ENCODE peak calls at places on chromosomes 2 and 18, in ten cellular contexts. S is putamen, G is LoVo, I is HTR-8/SVneo, X is hippocampal formation, V is caudate nucleus, T is GM12891, W is tibial artery, J is GM23338, H is left lobe of liver. Z is an unnamed sample.

GRCh38 chr2:157894694-157895450 is 18.7 kb upstream of the ACVR1 start:
- DNase-seq in J (no peak), X (no peak), H (no peak), W (no peak), G (no peak), S (no peak), V (no peak), T (no peak), I (peak; percentile 8), Z (no peak)

GRCh38 chr2:153870308-153870707 is 1.4 kb upstream of the GALNT13 start:
- DNase-seq in T (no peak), H (no peak), X (no peak), W (no peak), G (no peak), S (peak; percentile 33), V (no peak), I (no peak), J (peak; percentile 3), Z (no peak)

GRCh38 chr2:46157966-46158310 is 139.3 kb upstream of the EPAS1 start:
- DNase-seq in G (no peak), T (no peak), V (no peak), W (no peak), J (no peak), S (no peak), H (no peak), I (no peak), X (no peak), Z (no peak)

GRCh38 chr2:74488643-74489481 is 6.0 kb downstream of the TTC31 start:
- DNase-seq in I (no peak), V (no peak), J (no peak), G (no peak), W (no peak), H (peak; percentile 86), S (no peak), X (no peak), T (no peak), Z (no peak)

GRCh38 chr2:128286905-128287779 is 31.5 kb downstream of the HS6ST1 start:
- DNase-seq in G (no peak), T (no peak), V (no peak), W (no peak), S (no peak), X (no peak), I (no peak), J (no peak), H (no peak), Z (peak; percentile 13)

GRCh38 chr2:84038866-84039265 is 420.2 kb downstream of the SUCLG1 start:
- DNase-seq in H (no peak), V (no peak), I (peak; percentile 34), X (no peak), J (no peak), T (no peak), W (no peak), S (no peak), G (no peak), Z (no peak)

GRCh38 chr2:234765315-234765714 is 186.5 kb upstream of the SH3BP4 start:
- DNase-seq in W (no peak), G (no peak), X (no peak), S (no peak), J (no peak), I (no peak), H (no peak), V (no peak), T (no peak), Z (no peak)

GRCh38 chr2:50346104-50346503 is 685.8 kb downstream of the NRXN1 start:
- DNase-seq in X (no peak), G (no peak), T (no peak), I (no peak), S (no peak), W (no peak), V (no peak), J (peak; percentile 84), H (no peak), Z (no peak)

GRCh38 chr2:33617989-33618388 is 18.9 kb upstream of the FAM98A start:
- DNase-seq in X (no peak), W (no peak), V (no peak), S (no peak), H (no peak), I (no peak), T (no peak), G (no peak), J (no peak), Z (no peak)

GRCh38 chr18:70384181-70384790 is 95.4 kb downstream of the SOCS6 start:
- DNase-seq in W (no peak), G (peak; percentile 80), T (no peak), V (peak; percentile 10), H (no peak), S (peak; percentile 25), I (no peak), J (no peak), X (no peak), Z (no peak)

GRCh38 chr2:36290306-36290705 is 65.3 kb upstream of the CRIM1 start:
- DNase-seq in G (no peak), T (no peak), W (no peak), X (no peak), I (no peak), S (no peak), J (no peak), H (no peak), V (no peak), Z (no peak)

GRCh38 chr2:218858671-218859555 is 692 bp upstream of the WNT6 start:
- DNase-seq in X (no peak), J (peak; percentile 84), G (no peak), V (no peak), S (no peak), I (no peak), H (no peak), T (no peak), W (no peak), Z (no peak)

GRCh38 chr2:172554352-172555271 is 1.3 kb upstream of the PDK1 start:
- DNase-seq in G (no peak), H (no peak), J (no peak), X (no peak), I (no peak), W (no peak), T (no peak), V (no peak), S (no peak), Z (no peak)

GRCh38 chr18:26421931-26422330 is 126.4 kb downstream of the KCTD1 start:
- DNase-seq in X (no peak), V (no peak), I (no peak), T (no peak), W (no peak), G (no peak), J (no peak), H (no peak), S (no peak), Z (no peak)

GRCh38 chr2:173623411-173624076 is 268.9 kb downstream of the CDCA7 start:
- DNase-seq in X (no peak), S (no peak), W (no peak), V (no peak), H (no peak), T (no peak), J (peak; percentile 33), I (no peak), G (no peak), Z (no peak)

GRCh38 chr18:28494151-28494550 is 317.2 kb upstream of the CDH2 start:
- DNase-seq in T (no peak), I (no peak), S (no peak), X (no peak), H (no peak), G (no peak), W (no peak), V (no peak), J (no peak), Z (no peak)

GRCh38 chr18:37778417-37779165 is 213.0 kb upstream of the CELF4 start:
- DNase-seq in I (peak; percentile 8), W (peak; percentile 32), X (peak; percentile 61), S (peak; percentile 62), T (peak; percentile 53), V (peak; percentile 62), H (peak; percentile 59), G (peak; percentile 35), J (peak; percentile 92), Z (peak; percentile 65)

GRCh38 chr2:96763511-96764252 is 3.0 kb downstream of the CNNM4 start:
- DNase-seq in T (no peak), V (no peak), S (no peak), H (no peak), W (no peak), I (peak; percentile 85), G (no peak), X (no peak), J (peak; percentile 77), Z (no peak)

GRCh38 chr2:142693171-142693950 is 184.1 kb upstream of the KYNU start:
- DNase-seq in I (no peak), G (no peak), X (no peak), V (no peak), W (no peak), H (no peak), S (no peak), T (no peak), J (peak; percentile 9), Z (no peak)

GRCh38 chr2:172404824-172405223 is 22.6 kb upstream of the ITGA6 start:
- DNase-seq in T (no peak), V (no peak), W (no peak), I (peak; percentile 28), G (no peak), S (peak; percentile 24), X (no peak), H (no peak), J (no peak), Z (no peak)

GRCh38 chr18:28065031-28065792 is 111.7 kb downstream of the CDH2 start:
- DNase-seq in H (no peak), T (no peak), G (peak; percentile 11), V (no peak), X (no peak), S (no peak), W (no peak), I (peak; percentile 11), J (no peak), Z (no peak)

GRCh38 chr2:235005603-235006259 is 53.9 kb downstream of the SH3BP4 start:
- DNase-seq in W (no peak), V (peak; percentile 72), J (peak; percentile 83), I (no peak), H (peak; percentile 89), X (peak; percentile 67), G (no peak), S (peak; percentile 61), T (no peak), Z (peak; percentile 72)

GRCh38 chr2:76391663-76392062 is 680.9 kb upstream of the GCFC2 start:
- DNase-seq in H (no peak), I (no peak), J (no peak), W (no peak), T (no peak), V (no peak), X (no peak), G (no peak), S (no peak), Z (no peak)

GRCh38 chr2:159035790-159036411 is 67.5 kb downstream of the TANC1 start:
- DNase-seq in V (no peak), J (peak; percentile 92), W (no peak), G (peak; percentile 39), I (peak; percentile 56), X (no peak), S (no peak), H (no peak), T (no peak), Z (no peak)

GRCh38 chr2:15082105-15083058 is 449.9 kb downstream of the LRATD1 start:
- DNase-seq in H (no peak), I (no peak), T (no peak), V (no peak), G (no peak), W (no peak), J (no peak), X (no peak), S (no peak), Z (no peak)

GRCh38 chr2:216519154-216519762 is 20.6 kb downstream of the RPL37A start:
- DNase-seq in S (peak; percentile 59), T (peak; percentile 27), V (peak; percentile 52), H (peak; percentile 61), G (peak; percentile 65), X (peak; percentile 26), I (peak; percentile 64), J (peak; percentile 90), W (peak; percentile 71), Z (no peak)

Z was measured in left ventricle myocardium superior.